ENCODE peak calls at places on chromosomes 16 and 17, in five cellular contexts. E is body of pancreas, R is osteoblast, P is endodermal cell, W is bronchial epithelial cell. F is an unnamed sample.

GRCh38 chr16:84228321-84228838 is 11.4 kb downstream of the KCNG4 start:
- DNase-seq in E (peak), R (peak), P (peak), W (peak), F (no peak)

GRCh38 chr16:57032931-57033330 is 43.6 kb downstream of the NLRC5 start:
- DNase-seq in E (no peak), R (no peak), P (no peak), W (no peak), F (no peak)

GRCh38 chr16:8887952-8888560 is 5.9 kb downstream of the LITAFD start:
- DNase-seq in E (peak), R (peak), P (no peak), W (no peak), F (no peak)

GRCh38 chr17:29179232-29180036 is 764 bp downstream of the MYO18A start:
- DNase-seq in E (peak), R (peak), P (peak), W (peak), F (no peak)

GRCh38 chr16:89593841-89594240 is 18.3 kb downstream of the CPNE7 start:
- DNase-seq in E (no peak), R (no peak), P (no peak), W (no peak), F (no peak)

GRCh38 chr16:78641463-78641862 is 542.0 kb downstream of the WWOX start:
- DNase-seq in E (no peak), R (no peak), P (no peak), W (no peak), F (no peak)

GRCh38 chr17:75249564-75249963 is 11.8 kb downstream of the GGA3 start:
- DNase-seq in E (no peak), R (peak), P (no peak), W (no peak), F (no peak)

GRCh38 chr17:1012823-1013728 is 16.1 kb downstream of the TIMM22 start:
- DNase-seq in E (no peak), R (peak), P (no peak), W (no peak), F (no peak)

GRCh38 chr17:29042679-29043538 is at the start of gene PIPOX:
- DNase-seq in E (peak), R (no peak), P (peak), W (peak), F (no peak)

GRCh38 chr16:87423429-87423828 is 31.3 kb downstream of the MAP1LC3B start:
- DNase-seq in E (no peak), R (peak), P (no peak), W (no peak), F (no peak)

GRCh38 chr16:75218256-75219076 is at the start of gene CTRB1:
- DNase-seq in E (peak), R (peak), P (no peak), W (no peak), F (peak)

DNA sequence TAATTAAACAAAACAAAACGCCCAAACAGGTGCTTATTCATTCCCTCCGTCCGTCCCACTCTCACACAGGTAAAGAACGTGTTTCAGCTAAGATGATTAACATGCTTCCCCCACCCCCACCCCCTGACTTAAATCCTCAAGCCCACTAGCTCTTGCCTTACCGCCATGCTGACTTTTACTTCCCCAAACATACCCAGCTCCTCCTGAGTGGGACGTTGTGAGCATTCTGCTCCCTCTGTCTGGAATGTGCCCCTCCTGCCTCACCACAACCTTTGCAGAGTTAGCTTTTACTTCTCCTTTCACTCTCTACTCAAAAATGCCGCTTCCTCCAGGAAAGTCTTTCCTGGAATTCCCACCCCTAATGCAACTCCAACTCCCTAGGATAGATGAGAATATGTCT is 774.0 kb upstream of the RBFOX1 start:
- DNase-seq in E (no peak), R (no peak), P (peak), W (no peak), F (no peak)
- H3K4me3 ChIP-seq in E (no peak), R (no peak), P (peak), W (no peak), F (no peak)

DNA sequence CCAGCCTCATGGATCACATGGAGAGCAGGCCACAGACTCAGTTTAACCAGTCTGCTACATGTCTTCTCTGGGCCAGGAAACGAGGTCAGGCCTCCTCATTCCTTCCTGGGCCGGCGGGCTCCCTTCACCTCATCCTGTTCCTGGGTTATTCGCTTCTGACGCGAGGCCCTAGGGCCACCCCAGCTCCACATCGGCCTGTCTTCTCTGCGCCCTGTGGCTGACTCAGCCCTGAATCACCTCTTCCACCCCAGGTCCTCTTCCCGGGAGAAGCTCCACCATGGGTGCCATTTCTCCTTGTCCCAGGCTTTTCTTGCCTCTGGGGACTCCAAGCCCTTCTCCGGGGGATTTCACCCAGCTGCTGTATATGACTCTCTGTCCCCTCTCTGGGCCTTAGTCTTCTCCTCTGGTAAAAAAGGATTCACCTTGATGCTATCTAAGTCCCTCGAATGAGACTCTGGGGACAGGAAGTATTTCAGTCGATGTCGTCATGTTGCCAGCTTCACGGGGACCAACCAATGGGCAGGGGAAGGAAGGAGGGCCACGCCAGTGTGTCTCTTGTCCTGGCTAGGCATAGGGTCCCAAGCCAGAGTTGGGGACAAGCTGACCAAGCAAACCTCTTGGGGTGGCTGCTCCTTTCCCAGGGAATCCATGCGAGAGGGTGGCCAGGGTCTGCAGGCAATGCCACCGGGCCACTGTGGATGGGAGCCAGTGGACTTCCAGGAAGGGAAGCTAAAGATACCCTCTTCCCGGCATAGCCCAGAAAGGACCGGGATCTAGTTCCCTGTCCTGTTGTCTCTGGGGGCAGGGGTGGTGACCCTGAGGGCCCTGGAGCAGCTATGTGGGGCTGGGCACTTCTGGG is 58.7 kb downstream of the SOCS3 start:
- DNase-seq in E (no peak), R (peak), P (no peak), W (peak), F (no peak)
- TF ChIP-seq CTCF in E (no peak), R (no peak), P (no peak), W (no peak), F (no peak)

DNA sequence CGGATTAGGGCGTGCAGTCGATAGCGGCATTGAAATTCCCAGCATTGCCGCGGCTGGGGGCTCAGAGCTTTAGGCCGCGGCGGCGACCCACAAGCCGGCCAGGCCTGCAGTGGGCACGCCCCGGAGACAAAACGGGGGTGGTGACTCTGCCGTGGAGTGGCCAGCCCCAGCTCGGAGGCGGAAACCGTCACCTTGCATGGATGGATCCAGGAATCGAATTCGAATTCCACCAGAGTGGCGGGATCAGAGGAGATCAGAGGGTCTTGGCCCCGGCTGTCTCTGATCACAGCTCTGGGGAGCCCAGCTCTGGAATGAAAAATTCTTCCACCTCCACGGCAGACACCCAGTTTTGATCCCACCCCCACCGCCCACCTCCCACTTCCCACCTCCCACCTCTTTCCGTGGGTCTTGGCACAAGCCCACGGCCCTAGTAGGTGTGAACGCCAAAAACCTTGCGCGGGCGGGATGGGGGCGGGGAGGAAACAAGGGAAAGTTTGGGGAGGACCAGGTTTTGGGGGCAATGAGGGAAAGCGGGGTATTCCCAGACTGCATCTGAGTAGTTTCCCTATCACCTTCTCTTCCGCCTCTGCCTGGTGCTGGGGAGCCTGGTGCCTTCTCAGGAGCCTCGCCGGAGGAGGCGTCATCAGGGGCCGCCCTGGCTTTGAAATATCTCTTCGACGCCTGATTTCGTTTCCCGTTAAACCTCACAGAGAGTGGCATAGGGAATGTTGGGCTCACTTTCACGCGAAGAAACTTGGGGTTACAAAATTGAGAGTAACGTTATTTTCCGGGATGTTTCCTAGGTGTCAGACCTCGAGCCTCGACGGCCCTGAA is 1.4 kb upstream of the IRX3 start:
- DNase-seq in E (no peak), R (peak), P (peak), W (no peak), F (no peak)
- H3K4me3 ChIP-seq in E (no peak), R (peak), P (peak), W (peak), F (no peak)

GRCh38 chr17:57735707-57736106 is 9.4 kb downstream of the CCDC182 start:
- DNase-seq in E (no peak), R (no peak), P (peak), W (peak), F (no peak)
- TF ChIP-seq CTCF in E (no peak), R (no peak), P (peak), W (peak), F (peak)

DNA sequence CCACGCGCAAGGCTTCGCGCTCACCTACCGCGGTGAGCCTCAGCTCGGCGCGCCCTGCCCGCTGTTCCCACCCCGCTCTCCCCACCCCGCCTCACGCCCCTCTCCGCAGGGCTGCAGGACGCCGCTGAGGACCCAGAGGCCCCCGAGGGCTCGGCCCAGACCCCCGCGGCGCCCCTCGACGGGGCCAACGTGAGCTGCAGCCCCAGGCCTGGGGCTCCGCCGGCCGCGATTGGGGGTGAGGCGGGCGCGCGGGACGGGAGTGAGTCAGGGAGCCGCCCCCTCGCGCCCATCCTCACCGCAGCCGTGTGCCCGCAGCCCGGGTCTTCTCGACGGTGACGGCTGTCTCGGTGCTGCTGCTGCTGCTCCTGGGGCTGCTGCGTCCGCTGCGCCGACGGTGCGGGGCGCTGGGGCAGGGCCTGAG is 1.9 kb upstream of the PAQR4 start:
- DNase-seq in E (no peak), R (peak), P (no peak), W (no peak), F (no peak)
- H3K4me3 ChIP-seq in E (no peak), R (no peak), P (no peak), W (no peak), F (peak)